ENCODE peak calls at places on chromosomes 2 and 18, in ten cellular contexts. T, F, G, M, P, N, J, R, E and H are unnamed samples.

GRCh38 chr2:48043746-48044145 is 137.4 kb upstream of the FBXO11 start:
- DNase-seq in T (no peak), F (no peak), G (no peak), M (no peak), P (peak), N (no peak), J (no peak), R (no peak), E (peak), H (no peak)

GRCh38 chr2:164221473-164221872 is 399.8 kb downstream of the GRB14 start:
- DNase-seq in T (no peak), F (no peak), G (no peak), M (no peak), P (no peak), N (no peak), J (no peak), R (no peak), E (no peak), H (no peak)

GRCh38 chr2:241802806-241803318 is 6.1 kb upstream of the NEU4 start:
- DNase-seq in T (no peak), F (no peak), G (no peak), M (no peak), P (no peak), N (no peak), J (no peak), R (no peak), E (no peak), H (no peak)

GRCh38 chr2:109679627-109680026 is 65.5 kb downstream of the SOWAHC start:
- DNase-seq in T (no peak), F (no peak), G (no peak), M (no peak), P (no peak), N (no peak), J (no peak), R (no peak), E (no peak), H (no peak)

GRCh38 chr2:64888591-64889309 is 100.4 kb upstream of the SLC1A4 start:
- DNase-seq in T (peak), F (peak), G (no peak), M (no peak), P (peak), N (no peak), J (peak), R (peak), E (peak), H (no peak)

GRCh38 chr2:14134737-14135136 is 497.8 kb upstream of the LRATD1 start:
- DNase-seq in T (no peak), F (no peak), G (no peak), M (no peak), P (peak), N (no peak), J (no peak), R (no peak), E (no peak), H (no peak)

GRCh38 chr2:170503971-170504819 is 210.9 kb upstream of the SP5 start:
- DNase-seq in T (no peak), F (peak), G (no peak), M (no peak), P (no peak), N (no peak), J (no peak), R (no peak), E (no peak), H (no peak)

GRCh38 chr18:75064513-75064905 is 144.4 kb downstream of the PTGR3 start:
- DNase-seq in T (no peak), F (no peak), G (peak), M (no peak), P (no peak), N (no peak), J (no peak), R (no peak), E (no peak), H (peak)

GRCh38 chr2:29797916-29798315 is 123.5 kb downstream of the ALK start:
- DNase-seq in T (no peak), F (no peak), G (no peak), M (no peak), P (no peak), N (no peak), J (no peak), R (no peak), E (no peak), H (no peak)

GRCh38 chr2:182920631-182921056 is 54.2 kb upstream of the FRZB start:
- DNase-seq in T (no peak), F (no peak), G (no peak), M (no peak), P (no peak), N (peak), J (no peak), R (no peak), E (no peak), H (no peak)

GRCh38 chr2:161400076-161400475 is 16.0 kb upstream of the TBR1 start:
- DNase-seq in T (peak), F (no peak), G (no peak), M (no peak), P (peak), N (no peak), J (peak), R (peak), E (peak), H (no peak)

GRCh38 chr18:59311631-59312030 is 6.8 kb downstream of the CPLX4 start:
- DNase-seq in T (no peak), F (peak), G (no peak), M (no peak), P (peak), N (no peak), J (no peak), R (peak), E (peak), H (no peak)